ENCODE peak calls at places on chromosome X, in ten cellular contexts. One of them, this sample, is unnamed.

GRCh38 chrX:16695079-16695676 is 17.3 kb downstream of the CTPS2 start:
- DNase-seq in astrocyte: peak; percentile 21
- DNase-seq in OCI-LY7: peak; percentile 54
- DNase-seq in HepG2: peak; percentile 29
- DNase-seq in hepatocyte: peak; percentile 77
- DNase-seq in fibroblast of lung: peak; percentile 59
- DNase-seq in GM23248: peak; percentile 40
- DNase-seq in SK-N-SH: peak; percentile 69
- DNase-seq in mesendoderm: peak; percentile 43
- DNase-seq in neural progenitor cell: peak; percentile 68
- DNase-seq in this sample: peak; percentile 55

GRCh38 chrX:132491191-132491590 is 2.4 kb upstream of the MBNL3 start:
- DNase-seq in SK-N-SH: no peak
- DNase-seq in GM23248: no peak
- DNase-seq in OCI-LY7: peak; percentile 73
- DNase-seq in HepG2: peak; percentile 88
- DNase-seq in astrocyte: no peak
- DNase-seq in fibroblast of lung: no peak
- DNase-seq in neural progenitor cell: no peak
- DNase-seq in hepatocyte: peak; percentile 19
- DNase-seq in mesendoderm: peak; percentile 26
- DNase-seq in this sample: peak; percentile 23

GRCh38 chrX:68299923-68300322 is 133.4 kb downstream of the OPHN1 start:
- DNase-seq in fibroblast of lung: peak; percentile 24
- DNase-seq in astrocyte: no peak
- DNase-seq in SK-N-SH: no peak
- DNase-seq in OCI-LY7: no peak
- DNase-seq in GM23248: no peak
- DNase-seq in hepatocyte: no peak
- DNase-seq in mesendoderm: no peak
- DNase-seq in HepG2: no peak
- DNase-seq in neural progenitor cell: no peak
- DNase-seq in this sample: no peak

GRCh38 chrX:124719060-124719459 is 372.7 kb downstream of the SH2D1A start:
- DNase-seq in astrocyte: no peak
- DNase-seq in neural progenitor cell: no peak
- DNase-seq in HepG2: peak; percentile 31
- DNase-seq in mesendoderm: peak; percentile 3
- DNase-seq in fibroblast of lung: no peak
- DNase-seq in OCI-LY7: no peak
- DNase-seq in GM23248: no peak
- DNase-seq in hepatocyte: no peak
- DNase-seq in SK-N-SH: no peak
- DNase-seq in this sample: no peak

GRCh38 chrX:83759872-83760271 is 101.1 kb upstream of the CYLC1 start:
- DNase-seq in HepG2: peak; percentile 6
- DNase-seq in fibroblast of lung: peak; percentile 3
- DNase-seq in OCI-LY7: peak; percentile 36
- DNase-seq in hepatocyte: peak; percentile 8
- DNase-seq in neural progenitor cell: peak; percentile 57
- DNase-seq in astrocyte: no peak
- DNase-seq in SK-N-SH: peak; percentile 2
- DNase-seq in mesendoderm: peak; percentile 21
- DNase-seq in GM23248: peak; percentile 33
- DNase-seq in this sample: peak; percentile 27

GRCh38 chrX:117843749-117844148 is 272.9 kb downstream of the KLHL13 start:
- DNase-seq in SK-N-SH: no peak
- DNase-seq in astrocyte: no peak
- DNase-seq in hepatocyte: no peak
- DNase-seq in neural progenitor cell: no peak
- DNase-seq in OCI-LY7: no peak
- DNase-seq in mesendoderm: no peak
- DNase-seq in fibroblast of lung: no peak
- DNase-seq in HepG2: no peak
- DNase-seq in GM23248: no peak
- DNase-seq in this sample: no peak

GRCh38 chrX:131763674-131764073 is 219.8 kb downstream of the OR13H1 start:
- DNase-seq in neural progenitor cell: no peak
- DNase-seq in fibroblast of lung: no peak
- DNase-seq in hepatocyte: no peak
- DNase-seq in HepG2: no peak
- DNase-seq in GM23248: peak; percentile 11
- DNase-seq in astrocyte: peak; percentile 46
- DNase-seq in mesendoderm: peak; percentile 9
- DNase-seq in SK-N-SH: peak; percentile 29
- DNase-seq in OCI-LY7: peak; percentile 1
- DNase-seq in this sample: no peak

GRCh38 chrX:149630681-149631292 is 805 bp downstream of the TMEM185A start:
- DNase-seq in HepG2: peak; percentile 18
- DNase-seq in SK-N-SH: peak; percentile 37
- DNase-seq in mesendoderm: no peak
- DNase-seq in GM23248: peak; percentile 71
- DNase-seq in neural progenitor cell: no peak
- DNase-seq in OCI-LY7: no peak
- DNase-seq in astrocyte: peak; percentile 33
- DNase-seq in fibroblast of lung: peak; percentile 53
- DNase-seq in hepatocyte: peak; percentile 35
- DNase-seq in this sample: no peak

GRCh38 chrX:68060506-68061205 is 372.6 kb downstream of the OPHN1 start:
- DNase-seq in OCI-LY7: no peak
- DNase-seq in mesendoderm: no peak
- DNase-seq in neural progenitor cell: no peak
- DNase-seq in SK-N-SH: no peak
- DNase-seq in hepatocyte: no peak
- DNase-seq in HepG2: no peak
- DNase-seq in fibroblast of lung: no peak
- DNase-seq in astrocyte: no peak
- DNase-seq in GM23248: no peak
- DNase-seq in this sample: peak; percentile 31

GRCh38 chrX:20265726-20266681 is 705 bp downstream of the RPS6KA3 start:
- DNase-seq in astrocyte: no peak
- DNase-seq in GM23248: peak; percentile 67
- DNase-seq in HepG2: no peak
- DNase-seq in neural progenitor cell: peak; percentile 31
- DNase-seq in SK-N-SH: peak; percentile 56
- DNase-seq in OCI-LY7: peak; percentile 48
- DNase-seq in mesendoderm: peak; percentile 20
- DNase-seq in fibroblast of lung: no peak
- DNase-seq in hepatocyte: peak; percentile 55
- DNase-seq in this sample: peak; percentile 13

GRCh38 chrX:20263474-20263873 is 3.2 kb downstream of the RPS6KA3 start:
- DNase-seq in SK-N-SH: no peak
- DNase-seq in hepatocyte: no peak
- DNase-seq in OCI-LY7: peak; percentile 28
- DNase-seq in GM23248: peak; percentile 43
- DNase-seq in neural progenitor cell: no peak
- DNase-seq in mesendoderm: no peak
- DNase-seq in HepG2: no peak
- DNase-seq in fibroblast of lung: peak; percentile 47
- DNase-seq in astrocyte: peak; percentile 51
- DNase-seq in this sample: no peak

GRCh38 chrX:20267599-20267923 is 852 bp upstream of the RPS6KA3 start:
- DNase-seq in neural progenitor cell: no peak
- DNase-seq in GM23248: peak; percentile 19
- DNase-seq in fibroblast of lung: no peak
- DNase-seq in astrocyte: no peak
- DNase-seq in HepG2: no peak
- DNase-seq in SK-N-SH: no peak
- DNase-seq in mesendoderm: no peak
- DNase-seq in hepatocyte: no peak
- DNase-seq in OCI-LY7: no peak
- DNase-seq in this sample: no peak

GRCh38 chrX:20266810-20267598 is at the start of gene RPS6KA3:
- DNase-seq in HepG2: peak; percentile 71
- DNase-seq in GM23248: peak; percentile 86
- DNase-seq in fibroblast of lung: peak; percentile 86
- DNase-seq in astrocyte: peak; percentile 68
- DNase-seq in SK-N-SH: peak; percentile 92
- DNase-seq in hepatocyte: peak; percentile 93
- DNase-seq in mesendoderm: peak; percentile 86
- DNase-seq in neural progenitor cell: peak; percentile 89
- DNase-seq in OCI-LY7: peak; percentile 88
- DNase-seq in this sample: peak; percentile 79

GRCh38 chrX:20265221-20265725 is 1.4 kb downstream of the RPS6KA3 start:
- DNase-seq in hepatocyte: peak; percentile 74
- DNase-seq in GM23248: peak; percentile 90
- DNase-seq in SK-N-SH: peak; percentile 31
- DNase-seq in HepG2: peak; percentile 31
- DNase-seq in fibroblast of lung: peak; percentile 71
- DNase-seq in OCI-LY7: peak; percentile 47
- DNase-seq in astrocyte: peak; percentile 87
- DNase-seq in neural progenitor cell: peak; percentile 75
- DNase-seq in mesendoderm: peak; percentile 73
- DNase-seq in this sample: peak; percentile 52
- H3K79me2 ChIP-seq in hepatocyte: peaks cover 56% of the 10 kb centered on the region
- H3K79me2 ChIP-seq in GM23248: peaks cover 54% of the 10 kb centered on the region
- H3K79me2 ChIP-seq in SK-N-SH: peaks cover 48% of the 10 kb centered on the region
- H3K79me2 ChIP-seq in HepG2: peaks cover 61% of the 10 kb centered on the region
- H3K79me2 ChIP-seq in fibroblast of lung: peaks cover 35% of the 10 kb centered on the region
- H3K79me2 ChIP-seq in OCI-LY7: peaks cover 60% of the 10 kb centered on the region
- H3K79me2 ChIP-seq in astrocyte: peaks cover 55% of the 10 kb centered on the region
- H3K79me2 ChIP-seq in neural progenitor cell: peaks cover 59% of the 10 kb centered on the region
- H3K79me2 ChIP-seq in mesendoderm: peaks cover 2% of the 10 kb centered on the region
- H3K79me2 ChIP-seq in this sample: peaks cover 41% of the 10 kb centered on the region

GRCh38 chrX:150854856-150855255 is 43.6 kb downstream of the CD99L2 start:
- DNase-seq in OCI-LY7: peak; percentile 14
- DNase-seq in SK-N-SH: no peak
- DNase-seq in HepG2: no peak
- DNase-seq in neural progenitor cell: no peak
- DNase-seq in hepatocyte: no peak
- DNase-seq in astrocyte: no peak
- DNase-seq in mesendoderm: no peak
- DNase-seq in fibroblast of lung: no peak
- DNase-seq in GM23248: no peak
- DNase-seq in this sample: no peak
- H3K79me2 ChIP-seq in OCI-LY7: no peaks in the 10 kb centered on the region
- H3K79me2 ChIP-seq in SK-N-SH: no peaks in the 10 kb centered on the region
- H3K79me2 ChIP-seq in HepG2: no peaks in the 10 kb centered on the region
- H3K79me2 ChIP-seq in neural progenitor cell: no peaks in the 10 kb centered on the region
- H3K79me2 ChIP-seq in hepatocyte: peaks cover 4% of the 10 kb centered on the region
- H3K79me2 ChIP-seq in astrocyte: no peaks in the 10 kb centered on the region
- H3K79me2 ChIP-seq in mesendoderm: no peaks in the 10 kb centered on the region
- H3K79me2 ChIP-seq in fibroblast of lung: no peaks in the 10 kb centered on the region
- H3K79me2 ChIP-seq in GM23248: no peaks in the 10 kb centered on the region
- H3K79me2 ChIP-seq in this sample: peaks cover 12% of the 10 kb centered on the region

GRCh38 chrX:48702032-48702431 is 5.5 kb downstream of the SUV39H1 start:
- DNase-seq in fibroblast of lung: no peak
- DNase-seq in neural progenitor cell: no peak
- DNase-seq in HepG2: no peak
- DNase-seq in mesendoderm: no peak
- DNase-seq in hepatocyte: no peak
- DNase-seq in astrocyte: no peak
- DNase-seq in OCI-LY7: no peak
- DNase-seq in GM23248: no peak
- DNase-seq in SK-N-SH: no peak
- DNase-seq in this sample: no peak

GRCh38 chrX:48703642-48704481 is 7.3 kb downstream of the SUV39H1 start:
- DNase-seq in mesendoderm: peak; percentile 18
- DNase-seq in GM23248: peak; percentile 57
- DNase-seq in neural progenitor cell: no peak
- DNase-seq in astrocyte: no peak
- DNase-seq in SK-N-SH: no peak
- DNase-seq in fibroblast of lung: peak; percentile 17
- DNase-seq in HepG2: no peak
- DNase-seq in hepatocyte: no peak
- DNase-seq in OCI-LY7: no peak
- DNase-seq in this sample: no peak

GRCh38 chrX:48703228-48703627 is 6.7 kb downstream of the SUV39H1 start:
- DNase-seq in GM23248: no peak
- DNase-seq in SK-N-SH: no peak
- DNase-seq in hepatocyte: no peak
- DNase-seq in neural progenitor cell: no peak
- DNase-seq in mesendoderm: no peak
- DNase-seq in astrocyte: no peak
- DNase-seq in OCI-LY7: no peak
- DNase-seq in fibroblast of lung: no peak
- DNase-seq in HepG2: no peak
- DNase-seq in this sample: no peak

GRCh38 chrX:48700951-48701653 is 4.6 kb downstream of the SUV39H1 start:
- DNase-seq in astrocyte: peak; percentile 14
- DNase-seq in SK-N-SH: no peak
- DNase-seq in mesendoderm: no peak
- DNase-seq in GM23248: no peak
- DNase-seq in HepG2: no peak
- DNase-seq in fibroblast of lung: no peak
- DNase-seq in OCI-LY7: no peak
- DNase-seq in neural progenitor cell: no peak
- DNase-seq in hepatocyte: no peak
- DNase-seq in this sample: no peak

DNA sequence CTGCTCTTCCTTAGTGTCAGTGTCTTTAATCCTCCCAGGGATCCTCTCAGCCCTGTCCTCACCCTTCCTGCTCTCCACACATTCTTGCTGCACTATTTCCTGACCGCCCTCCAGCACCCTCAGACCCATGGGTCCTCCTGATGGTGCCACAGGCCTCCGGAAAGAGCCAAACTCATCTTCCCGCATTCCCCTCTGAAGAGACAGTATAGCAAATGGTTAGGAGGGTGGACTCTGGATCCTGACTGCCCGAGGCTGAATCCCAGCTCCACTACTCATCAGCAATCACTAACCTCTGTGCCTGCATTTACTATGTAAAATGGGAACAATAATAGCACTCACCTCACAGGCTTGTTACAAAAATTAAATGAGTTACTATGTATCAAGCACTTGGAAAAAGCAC is 6.2 kb downstream of the SUV39H1 start:
- DNase-seq in mesendoderm: no peak
- DNase-seq in neural progenitor cell: no peak
- DNase-seq in SK-N-SH: no peak
- DNase-seq in GM23248: no peak
- DNase-seq in astrocyte: no peak
- DNase-seq in fibroblast of lung: no peak
- DNase-seq in hepatocyte: no peak
- DNase-seq in OCI-LY7: no peak
- DNase-seq in HepG2: no peak
- DNase-seq in this sample: no peak
- H3K79me2 ChIP-seq in mesendoderm: no peaks in the 10 kb centered on the region
- H3K79me2 ChIP-seq in neural progenitor cell: peaks cover 20% of the 10 kb centered on the region
- H3K79me2 ChIP-seq in SK-N-SH: peaks cover 13% of the 10 kb centered on the region
- H3K79me2 ChIP-seq in GM23248: peaks cover 11% of the 10 kb centered on the region
- H3K79me2 ChIP-seq in astrocyte: peaks cover 31% of the 10 kb centered on the region
- H3K79me2 ChIP-seq in fibroblast of lung: peaks cover 2% of the 10 kb centered on the region
- H3K79me2 ChIP-seq in hepatocyte: no peaks in the 10 kb centered on the region
- H3K79me2 ChIP-seq in OCI-LY7: peaks cover 30% of the 10 kb centered on the region
- H3K79me2 ChIP-seq in HepG2: peaks cover 2% of the 10 kb centered on the region
- H3K79me2 ChIP-seq in this sample: peaks cover 4% of the 10 kb centered on the region

GRCh38 chrX:53656845-53657244 is 29.7 kb downstream of the HUWE1 start:
- DNase-seq in mesendoderm: no peak
- DNase-seq in HepG2: no peak
- DNase-seq in astrocyte: no peak
- DNase-seq in GM23248: no peak
- DNase-seq in neural progenitor cell: no peak
- DNase-seq in hepatocyte: no peak
- DNase-seq in fibroblast of lung: no peak
- DNase-seq in OCI-LY7: no peak
- DNase-seq in SK-N-SH: no peak
- DNase-seq in this sample: no peak

GRCh38 chrX:53659039-53659438 is 27.5 kb downstream of the HUWE1 start:
- DNase-seq in fibroblast of lung: no peak
- DNase-seq in astrocyte: no peak
- DNase-seq in neural progenitor cell: no peak
- DNase-seq in hepatocyte: no peak
- DNase-seq in mesendoderm: no peak
- DNase-seq in OCI-LY7: no peak
- DNase-seq in HepG2: peak; percentile 23
- DNase-seq in GM23248: no peak
- DNase-seq in SK-N-SH: no peak
- DNase-seq in this sample: no peak

GRCh38 chrX:53654378-53654777 is 32.1 kb downstream of the HUWE1 start:
- DNase-seq in SK-N-SH: no peak
- DNase-seq in GM23248: no peak
- DNase-seq in hepatocyte: no peak
- DNase-seq in mesendoderm: no peak
- DNase-seq in HepG2: no peak
- DNase-seq in fibroblast of lung: peak; percentile 38
- DNase-seq in neural progenitor cell: no peak
- DNase-seq in OCI-LY7: no peak
- DNase-seq in astrocyte: no peak
- DNase-seq in this sample: no peak
- H3K79me2 ChIP-seq in SK-N-SH: peaks cover 90% of the 10 kb centered on the region
- H3K79me2 ChIP-seq in GM23248: peaks cover 100% of the 10 kb centered on the region
- H3K79me2 ChIP-seq in hepatocyte: peaks cover 79% of the 10 kb centered on the region
- H3K79me2 ChIP-seq in mesendoderm: peaks cover 21% of the 10 kb centered on the region
- H3K79me2 ChIP-seq in HepG2: peaks cover 34% of the 10 kb centered on the region
- H3K79me2 ChIP-seq in fibroblast of lung: peaks cover 46% of the 10 kb centered on the region
- H3K79me2 ChIP-seq in neural progenitor cell: peaks cover 84% of the 10 kb centered on the region
- H3K79me2 ChIP-seq in OCI-LY7: peaks cover 76% of the 10 kb centered on the region
- H3K79me2 ChIP-seq in astrocyte: peaks cover 97% of the 10 kb centered on the region
- H3K79me2 ChIP-seq in this sample: peaks cover 96% of the 10 kb centered on the region

This sample was measured in GM23338.